ENCODE peak calls at places on chromosome 17, in ten cellular contexts. One of them, this sample, is unnamed.

GRCh38 chr17:74485012-74485743 is 18.7 kb downstream of the CD300A start:
- DNase-seq in CD8-positive, alpha-beta T cell: no peak
- DNase-seq in endothelial cell of umbilical vein: no peak
- DNase-seq in left ventricle myocardium inferior: no peak
- DNase-seq in right cardiac atrium: no peak
- DNase-seq in ovary: no peak
- DNase-seq in fibroblast of lung: no peak
- DNase-seq in BE2C: no peak
- DNase-seq in transverse colon: no peak
- DNase-seq in bronchial epithelial cell: no peak
- DNase-seq in this sample: no peak

GRCh38 chr17:27294689-27295630 is 1.0 kb downstream of the WSB1 start:
- DNase-seq in CD8-positive, alpha-beta T cell: peak; percentile 47
- DNase-seq in endothelial cell of umbilical vein: peak; percentile 84
- DNase-seq in left ventricle myocardium inferior: no peak
- DNase-seq in right cardiac atrium: no peak
- DNase-seq in ovary: peak; percentile 77
- DNase-seq in fibroblast of lung: peak; percentile 87
- DNase-seq in BE2C: peak; percentile 15
- DNase-seq in transverse colon: peak; percentile 76
- DNase-seq in bronchial epithelial cell: peak; percentile 79
- DNase-seq in this sample: peak; percentile 37

GRCh38 chr17:79905832-79906231 is 66.6 kb upstream of the CBX4 start:
- DNase-seq in CD8-positive, alpha-beta T cell: no peak
- DNase-seq in endothelial cell of umbilical vein: no peak
- DNase-seq in left ventricle myocardium inferior: no peak
- DNase-seq in right cardiac atrium: no peak
- DNase-seq in ovary: no peak
- DNase-seq in fibroblast of lung: no peak
- DNase-seq in BE2C: peak; percentile 55
- DNase-seq in transverse colon: no peak
- DNase-seq in bronchial epithelial cell: peak; percentile 18
- DNase-seq in this sample: no peak

GRCh38 chr17:43341705-43342600 is 56.8 kb upstream of the ARL4D start:
- DNase-seq in CD8-positive, alpha-beta T cell: no peak
- DNase-seq in endothelial cell of umbilical vein: no peak
- DNase-seq in left ventricle myocardium inferior: no peak
- DNase-seq in right cardiac atrium: no peak
- DNase-seq in ovary: no peak
- DNase-seq in fibroblast of lung: peak; percentile 77
- DNase-seq in BE2C: no peak
- DNase-seq in transverse colon: no peak
- DNase-seq in bronchial epithelial cell: peak; percentile 50
- DNase-seq in this sample: no peak

GRCh38 chr17:9285602-9286001 is 264.3 kb downstream of the NTN1 start:
- DNase-seq in CD8-positive, alpha-beta T cell: no peak
- DNase-seq in endothelial cell of umbilical vein: no peak
- DNase-seq in left ventricle myocardium inferior: no peak
- DNase-seq in right cardiac atrium: no peak
- DNase-seq in ovary: no peak
- DNase-seq in fibroblast of lung: no peak
- DNase-seq in BE2C: no peak
- DNase-seq in transverse colon: no peak
- DNase-seq in bronchial epithelial cell: peak; percentile 5
- DNase-seq in this sample: no peak

GRCh38 chr17:12977008-12977751 is 40.6 kb downstream of the ELAC2 start:
- DNase-seq in CD8-positive, alpha-beta T cell: no peak
- DNase-seq in endothelial cell of umbilical vein: no peak
- DNase-seq in left ventricle myocardium inferior: no peak
- DNase-seq in right cardiac atrium: no peak
- DNase-seq in ovary: no peak
- DNase-seq in fibroblast of lung: peak; percentile 53
- DNase-seq in BE2C: no peak
- DNase-seq in transverse colon: no peak
- DNase-seq in bronchial epithelial cell: peak; percentile 37
- DNase-seq in this sample: no peak

GRCh38 chr17:11486726-11487310 is 111.5 kb upstream of the DNAH9 start:
- DNase-seq in CD8-positive, alpha-beta T cell: no peak
- DNase-seq in endothelial cell of umbilical vein: no peak
- DNase-seq in left ventricle myocardium inferior: no peak
- DNase-seq in right cardiac atrium: no peak
- DNase-seq in ovary: no peak
- DNase-seq in fibroblast of lung: no peak
- DNase-seq in BE2C: no peak
- DNase-seq in transverse colon: no peak
- DNase-seq in bronchial epithelial cell: no peak
- DNase-seq in this sample: no peak

GRCh38 chr17:58630883-58631522 is 60.8 kb downstream of the TEX14 start:
- DNase-seq in CD8-positive, alpha-beta T cell: peak; percentile 36
- DNase-seq in endothelial cell of umbilical vein: no peak
- DNase-seq in left ventricle myocardium inferior: no peak
- DNase-seq in right cardiac atrium: no peak
- DNase-seq in ovary: peak; percentile 62
- DNase-seq in fibroblast of lung: no peak
- DNase-seq in BE2C: peak; percentile 47
- DNase-seq in transverse colon: peak; percentile 68
- DNase-seq in bronchial epithelial cell: no peak
- DNase-seq in this sample: no peak

DNA sequence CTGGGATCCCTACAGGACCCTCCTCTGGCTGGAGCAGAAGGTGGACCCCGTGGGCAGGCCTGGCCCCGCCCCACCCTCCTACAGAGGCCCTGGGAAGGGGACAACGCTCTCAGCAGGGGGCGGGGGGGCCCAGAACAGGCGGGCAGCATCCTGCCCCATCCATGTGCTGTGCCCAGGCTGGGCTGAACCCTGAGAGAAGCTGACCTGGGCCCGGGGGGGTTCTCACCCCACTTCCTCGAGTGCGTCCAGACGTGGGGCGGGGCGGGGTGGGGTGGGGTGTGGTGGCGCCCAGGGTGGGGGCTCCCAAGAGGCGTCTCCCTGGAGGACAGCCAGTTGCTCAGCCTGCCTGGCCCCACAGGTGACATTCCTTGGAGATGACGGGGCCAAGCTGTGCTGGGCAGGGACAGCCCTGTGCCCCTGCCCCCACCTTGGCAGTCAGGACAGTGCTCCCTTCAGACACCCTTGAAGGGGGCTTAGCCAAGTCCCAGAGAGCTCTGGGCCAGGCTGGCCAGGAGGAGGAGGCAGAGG is 390 bp upstream of the UNC13D start:
- DNase-seq in CD8-positive, alpha-beta T cell: no peak
- DNase-seq in endothelial cell of umbilical vein: no peak
- DNase-seq in left ventricle myocardium inferior: no peak
- DNase-seq in right cardiac atrium: peak; percentile 79
- DNase-seq in ovary: no peak
- DNase-seq in fibroblast of lung: no peak
- DNase-seq in BE2C: no peak
- DNase-seq in transverse colon: peak; percentile 85
- DNase-seq in bronchial epithelial cell: peak; percentile 51
- DNase-seq in this sample: no peak
- H3K4me3 ChIP-seq in CD8-positive, alpha-beta T cell: peak overlapping the region; percentile 93
- H3K4me3 ChIP-seq in endothelial cell of umbilical vein: no peak overlapping the region
- H3K4me3 ChIP-seq in left ventricle myocardium inferior: peak overlapping the region; percentile 39
- H3K4me3 ChIP-seq in right cardiac atrium: no peak overlapping the region
- H3K4me3 ChIP-seq in ovary: no peak overlapping the region
- H3K4me3 ChIP-seq in fibroblast of lung: no peak overlapping the region
- H3K4me3 ChIP-seq in BE2C: no peak overlapping the region
- H3K4me3 ChIP-seq in transverse colon: peak overlapping the region; percentile 32
- H3K4me3 ChIP-seq in bronchial epithelial cell: peak overlapping the region; percentile 39
- H3K4me3 ChIP-seq in this sample: no peak overlapping the region

GRCh38 chr17:72599891-72600290 is 479.1 kb downstream of the SOX9 start:
- DNase-seq in CD8-positive, alpha-beta T cell: no peak
- DNase-seq in endothelial cell of umbilical vein: no peak
- DNase-seq in left ventricle myocardium inferior: no peak
- DNase-seq in right cardiac atrium: no peak
- DNase-seq in ovary: no peak
- DNase-seq in fibroblast of lung: no peak
- DNase-seq in BE2C: no peak
- DNase-seq in transverse colon: no peak
- DNase-seq in bronchial epithelial cell: no peak
- DNase-seq in this sample: no peak

GRCh38 chr17:72602517-72603345 is 481.9 kb downstream of the SOX9 start:
- DNase-seq in CD8-positive, alpha-beta T cell: no peak
- DNase-seq in endothelial cell of umbilical vein: no peak
- DNase-seq in left ventricle myocardium inferior: no peak
- DNase-seq in right cardiac atrium: no peak
- DNase-seq in ovary: no peak
- DNase-seq in fibroblast of lung: peak; percentile 95
- DNase-seq in BE2C: no peak
- DNase-seq in transverse colon: peak; percentile 72
- DNase-seq in bronchial epithelial cell: peak; percentile 72
- DNase-seq in this sample: no peak

GRCh38 chr17:72598705-72599104 is 477.9 kb downstream of the SOX9 start:
- DNase-seq in CD8-positive, alpha-beta T cell: no peak
- DNase-seq in endothelial cell of umbilical vein: no peak
- DNase-seq in left ventricle myocardium inferior: no peak
- DNase-seq in right cardiac atrium: no peak
- DNase-seq in ovary: no peak
- DNase-seq in fibroblast of lung: no peak
- DNase-seq in BE2C: no peak
- DNase-seq in transverse colon: no peak
- DNase-seq in bronchial epithelial cell: no peak
- DNase-seq in this sample: no peak

GRCh38 chr17:72603346-72604242 is 482.8 kb downstream of the SOX9 start:
- DNase-seq in CD8-positive, alpha-beta T cell: no peak
- DNase-seq in endothelial cell of umbilical vein: no peak
- DNase-seq in left ventricle myocardium inferior: no peak
- DNase-seq in right cardiac atrium: no peak
- DNase-seq in ovary: no peak
- DNase-seq in fibroblast of lung: peak; percentile 96
- DNase-seq in BE2C: no peak
- DNase-seq in transverse colon: no peak
- DNase-seq in bronchial epithelial cell: no peak
- DNase-seq in this sample: no peak

GRCh38 chr17:72600934-72601333 is 480.1 kb downstream of the SOX9 start:
- DNase-seq in CD8-positive, alpha-beta T cell: no peak
- DNase-seq in endothelial cell of umbilical vein: no peak
- DNase-seq in left ventricle myocardium inferior: no peak
- DNase-seq in right cardiac atrium: no peak
- DNase-seq in ovary: no peak
- DNase-seq in fibroblast of lung: peak; percentile 96
- DNase-seq in BE2C: no peak
- DNase-seq in transverse colon: no peak
- DNase-seq in bronchial epithelial cell: no peak
- DNase-seq in this sample: no peak
- H3K4me3 ChIP-seq in CD8-positive, alpha-beta T cell: no peak overlapping the region
- H3K4me3 ChIP-seq in endothelial cell of umbilical vein: no peak overlapping the region
- H3K4me3 ChIP-seq in left ventricle myocardium inferior: no peak overlapping the region
- H3K4me3 ChIP-seq in right cardiac atrium: no peak overlapping the region
- H3K4me3 ChIP-seq in ovary: no peak overlapping the region
- H3K4me3 ChIP-seq in fibroblast of lung: no peak overlapping the region
- H3K4me3 ChIP-seq in BE2C: no peak overlapping the region
- H3K4me3 ChIP-seq in transverse colon: no peak overlapping the region
- H3K4me3 ChIP-seq in bronchial epithelial cell: no peak overlapping the region
- H3K4me3 ChIP-seq in this sample: no peak overlapping the region

DNA sequence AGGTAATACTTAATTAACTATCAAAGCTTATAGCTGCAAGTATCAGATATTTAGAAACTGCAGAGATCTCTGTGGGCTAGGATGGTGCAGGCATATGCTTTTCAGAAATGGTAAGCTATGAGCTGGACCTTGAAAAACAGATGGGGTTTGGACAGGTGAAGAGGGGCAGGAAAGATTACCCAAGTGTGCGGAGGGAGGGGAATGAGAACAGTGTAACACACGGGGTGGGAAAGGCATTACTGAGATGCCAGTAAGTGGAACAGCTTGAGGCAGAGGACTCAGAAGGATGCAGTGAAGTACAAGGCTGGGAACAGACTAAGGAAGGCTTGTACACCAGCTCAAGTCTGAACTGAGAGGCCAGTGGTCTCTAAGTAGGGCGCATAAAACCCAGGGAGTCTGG is 22.1 kb upstream of the EVPL start:
- DNase-seq in CD8-positive, alpha-beta T cell: no peak
- DNase-seq in endothelial cell of umbilical vein: no peak
- DNase-seq in left ventricle myocardium inferior: no peak
- DNase-seq in right cardiac atrium: no peak
- DNase-seq in ovary: no peak
- DNase-seq in fibroblast of lung: no peak
- DNase-seq in BE2C: no peak
- DNase-seq in transverse colon: no peak
- DNase-seq in bronchial epithelial cell: no peak
- DNase-seq in this sample: no peak
- H3K4me3 ChIP-seq in CD8-positive, alpha-beta T cell: no peak overlapping the region
- H3K4me3 ChIP-seq in endothelial cell of umbilical vein: no peak overlapping the region
- H3K4me3 ChIP-seq in left ventricle myocardium inferior: no peak overlapping the region
- H3K4me3 ChIP-seq in right cardiac atrium: no peak overlapping the region
- H3K4me3 ChIP-seq in ovary: no peak overlapping the region
- H3K4me3 ChIP-seq in fibroblast of lung: no peak overlapping the region
- H3K4me3 ChIP-seq in BE2C: no peak overlapping the region
- H3K4me3 ChIP-seq in transverse colon: no peak overlapping the region
- H3K4me3 ChIP-seq in bronchial epithelial cell: no peak overlapping the region
- H3K4me3 ChIP-seq in this sample: no peak overlapping the region

GRCh38 chr17:77771587-77771986 is 186.9 kb upstream of the TNRC6C start:
- DNase-seq in CD8-positive, alpha-beta T cell: no peak
- DNase-seq in endothelial cell of umbilical vein: no peak
- DNase-seq in left ventricle myocardium inferior: no peak
- DNase-seq in right cardiac atrium: no peak
- DNase-seq in ovary: no peak
- DNase-seq in fibroblast of lung: no peak
- DNase-seq in BE2C: no peak
- DNase-seq in transverse colon: no peak
- DNase-seq in bronchial epithelial cell: no peak
- DNase-seq in this sample: no peak
- H3K4me3 ChIP-seq in CD8-positive, alpha-beta T cell: no peak overlapping the region
- H3K4me3 ChIP-seq in endothelial cell of umbilical vein: no peak overlapping the region
- H3K4me3 ChIP-seq in left ventricle myocardium inferior: no peak overlapping the region
- H3K4me3 ChIP-seq in right cardiac atrium: no peak overlapping the region
- H3K4me3 ChIP-seq in ovary: no peak overlapping the region
- H3K4me3 ChIP-seq in fibroblast of lung: no peak overlapping the region
- H3K4me3 ChIP-seq in BE2C: no peak overlapping the region
- H3K4me3 ChIP-seq in transverse colon: no peak overlapping the region
- H3K4me3 ChIP-seq in bronchial epithelial cell: no peak overlapping the region
- H3K4me3 ChIP-seq in this sample: no peak overlapping the region

GRCh38 chr17:61398721-61399130 is 917 bp upstream of the TBX2 start:
- DNase-seq in CD8-positive, alpha-beta T cell: no peak
- DNase-seq in endothelial cell of umbilical vein: no peak
- DNase-seq in left ventricle myocardium inferior: no peak
- DNase-seq in right cardiac atrium: no peak
- DNase-seq in ovary: no peak
- DNase-seq in fibroblast of lung: no peak
- DNase-seq in BE2C: no peak
- DNase-seq in transverse colon: no peak
- DNase-seq in bronchial epithelial cell: no peak
- DNase-seq in this sample: no peak
- H3K4me3 ChIP-seq in CD8-positive, alpha-beta T cell: no peak overlapping the region
- H3K4me3 ChIP-seq in endothelial cell of umbilical vein: no peak overlapping the region
- H3K4me3 ChIP-seq in left ventricle myocardium inferior: peak overlapping the region; percentile 77
- H3K4me3 ChIP-seq in right cardiac atrium: peak overlapping the region; percentile 84
- H3K4me3 ChIP-seq in ovary: peak overlapping the region; percentile 58
- H3K4me3 ChIP-seq in fibroblast of lung: peak overlapping the region; percentile 83
- H3K4me3 ChIP-seq in BE2C: peak overlapping the region; percentile 96
- H3K4me3 ChIP-seq in transverse colon: peak overlapping the region; percentile 54
- H3K4me3 ChIP-seq in bronchial epithelial cell: no peak overlapping the region
- H3K4me3 ChIP-seq in this sample: peak overlapping the region; percentile 75